ENCODE peak calls at places on chromosomes 4 and X, in five cellular contexts. One of them, this sample, is unnamed.

GRCh38 chr4:147985376-147985775 is 253.5 kb downstream of the ARHGAP10 start:
- DNase-seq in upper lobe of right lung: no peak
- DNase-seq in CD8-positive, alpha-beta T cell: no peak
- DNase-seq in hepatocyte: no peak
- DNase-seq in dorsolateral prefrontal cortex: no peak
- DNase-seq in this sample: no peak

GRCh38 chr4:92215471-92215870 is 88.3 kb upstream of the GRID2 start:
- DNase-seq in upper lobe of right lung: no peak
- DNase-seq in CD8-positive, alpha-beta T cell: no peak
- DNase-seq in hepatocyte: no peak
- DNase-seq in dorsolateral prefrontal cortex: no peak
- DNase-seq in this sample: no peak

GRCh38 chr4:108433832-108434231 is 186.5 kb upstream of the RPL34 start:
- DNase-seq in upper lobe of right lung: no peak
- DNase-seq in CD8-positive, alpha-beta T cell: peak; percentile 44
- DNase-seq in hepatocyte: peak; percentile 26
- DNase-seq in dorsolateral prefrontal cortex: no peak
- DNase-seq in this sample: no peak

GRCh38 chr4:88937081-88937480 is 119.9 kb downstream of the FAM13A start:
- DNase-seq in upper lobe of right lung: no peak
- DNase-seq in CD8-positive, alpha-beta T cell: no peak
- DNase-seq in hepatocyte: no peak
- DNase-seq in dorsolateral prefrontal cortex: no peak
- DNase-seq in this sample: peak; percentile 51

GRCh38 chr4:32030406-32030805 is 1310.2 kb downstream of the PCDH7 start:
- DNase-seq in upper lobe of right lung: no peak
- DNase-seq in CD8-positive, alpha-beta T cell: no peak
- DNase-seq in hepatocyte: no peak
- DNase-seq in dorsolateral prefrontal cortex: no peak
- DNase-seq in this sample: no peak

GRCh38 chrX:126064901-126065541 is 101.1 kb downstream of the DCAF12L2 start:
- DNase-seq in upper lobe of right lung: peak; percentile 26
- DNase-seq in CD8-positive, alpha-beta T cell: peak; percentile 14
- DNase-seq in hepatocyte: no peak
- DNase-seq in dorsolateral prefrontal cortex: no peak
- DNase-seq in this sample: no peak

GRCh38 chrX:768596-768995 is 138.0 kb downstream of the SHOX start:
- DNase-seq in upper lobe of right lung: peak; percentile 18
- DNase-seq in CD8-positive, alpha-beta T cell: no peak
- DNase-seq in hepatocyte: no peak
- DNase-seq in dorsolateral prefrontal cortex: no peak
- DNase-seq in this sample: no peak

GRCh38 chr4:76584235-76585152 is 149.5 kb downstream of the SHROOM3 start:
- DNase-seq in upper lobe of right lung: no peak
- DNase-seq in CD8-positive, alpha-beta T cell: no peak
- DNase-seq in hepatocyte: no peak
- DNase-seq in dorsolateral prefrontal cortex: no peak
- DNase-seq in this sample: no peak

GRCh38 chrX:153032397-153033118 is 23.7 kb upstream of the PNMA3 start:
- DNase-seq in upper lobe of right lung: peak; percentile 88
- DNase-seq in CD8-positive, alpha-beta T cell: peak; percentile 37
- DNase-seq in hepatocyte: peak; percentile 71
- DNase-seq in dorsolateral prefrontal cortex: peak; percentile 69
- DNase-seq in this sample: peak; percentile 51

GRCh38 chrX:148612431-148612830 is 112.0 kb downstream of the AFF2 start:
- DNase-seq in upper lobe of right lung: no peak
- DNase-seq in CD8-positive, alpha-beta T cell: no peak
- DNase-seq in hepatocyte: no peak
- DNase-seq in dorsolateral prefrontal cortex: no peak
- DNase-seq in this sample: no peak

GRCh38 chrX:42290608-42291007 is 367.3 kb upstream of the CASK start:
- DNase-seq in upper lobe of right lung: no peak
- DNase-seq in CD8-positive, alpha-beta T cell: no peak
- DNase-seq in hepatocyte: no peak
- DNase-seq in dorsolateral prefrontal cortex: no peak
- DNase-seq in this sample: peak; percentile 4

GRCh38 chrX:124028177-124028576 is 66.7 kb downstream of the STAG2 start:
- DNase-seq in upper lobe of right lung: no peak
- DNase-seq in CD8-positive, alpha-beta T cell: no peak
- DNase-seq in hepatocyte: no peak
- DNase-seq in dorsolateral prefrontal cortex: no peak
- DNase-seq in this sample: peak; percentile 33

GRCh38 chr4:147590249-147590920 is 26.8 kb upstream of the TMEM184C start:
- DNase-seq in upper lobe of right lung: no peak
- DNase-seq in CD8-positive, alpha-beta T cell: peak; percentile 23
- DNase-seq in hepatocyte: peak; percentile 78
- DNase-seq in dorsolateral prefrontal cortex: peak; percentile 53
- DNase-seq in this sample: peak; percentile 87

GRCh38 chrX:124504106-124504983 is 158.0 kb downstream of the SH2D1A start:
- DNase-seq in upper lobe of right lung: no peak
- DNase-seq in CD8-positive, alpha-beta T cell: no peak
- DNase-seq in hepatocyte: no peak
- DNase-seq in dorsolateral prefrontal cortex: no peak
- DNase-seq in this sample: no peak

GRCh38 chrX:152932144-152932543 is 34.3 kb downstream of the ZNF185 start:
- DNase-seq in upper lobe of right lung: no peak
- DNase-seq in CD8-positive, alpha-beta T cell: no peak
- DNase-seq in hepatocyte: no peak
- DNase-seq in dorsolateral prefrontal cortex: peak; percentile 11
- DNase-seq in this sample: no peak

GRCh38 chr4:159446266-159446976 is 343.5 kb downstream of the RAPGEF2 start:
- DNase-seq in upper lobe of right lung: no peak
- DNase-seq in CD8-positive, alpha-beta T cell: no peak
- DNase-seq in hepatocyte: peak; percentile 86
- DNase-seq in dorsolateral prefrontal cortex: no peak
- DNase-seq in this sample: peak; percentile 85

GRCh38 chr4:113462286-113462685 is 299.3 kb downstream of the CAMK2D start:
- DNase-seq in upper lobe of right lung: no peak
- DNase-seq in CD8-positive, alpha-beta T cell: no peak
- DNase-seq in hepatocyte: no peak
- DNase-seq in dorsolateral prefrontal cortex: no peak
- DNase-seq in this sample: no peak

GRCh38 chrX:125202486-125203378 is 116.9 kb upstream of the TEX13C start:
- DNase-seq in upper lobe of right lung: no peak
- DNase-seq in CD8-positive, alpha-beta T cell: no peak
- DNase-seq in hepatocyte: peak; percentile 5
- DNase-seq in dorsolateral prefrontal cortex: no peak
- DNase-seq in this sample: no peak

GRCh38 chr4:5705672-5706310 is 2.6 kb downstream of the EVC2 start:
- DNase-seq in upper lobe of right lung: no peak
- DNase-seq in CD8-positive, alpha-beta T cell: no peak
- DNase-seq in hepatocyte: no peak
- DNase-seq in dorsolateral prefrontal cortex: no peak
- DNase-seq in this sample: peak; percentile 64

GRCh38 chr4:100075486-100076270 is 114.6 kb downstream of the DDIT4L start:
- DNase-seq in upper lobe of right lung: no peak
- DNase-seq in CD8-positive, alpha-beta T cell: no peak
- DNase-seq in hepatocyte: no peak
- DNase-seq in dorsolateral prefrontal cortex: no peak
- DNase-seq in this sample: no peak

GRCh38 chr4:48431401-48431800 is 51.7 kb upstream of the SLC10A4 start:
- DNase-seq in upper lobe of right lung: no peak
- DNase-seq in CD8-positive, alpha-beta T cell: no peak
- DNase-seq in hepatocyte: no peak
- DNase-seq in dorsolateral prefrontal cortex: no peak
- DNase-seq in this sample: no peak

GRCh38 chr4:95643627-95644026 is 94.9 kb upstream of the UNC5C start:
- DNase-seq in upper lobe of right lung: no peak
- DNase-seq in CD8-positive, alpha-beta T cell: no peak
- DNase-seq in hepatocyte: no peak
- DNase-seq in dorsolateral prefrontal cortex: no peak
- DNase-seq in this sample: no peak

GRCh38 chr4:17812801-17813200 is 2.0 kb downstream of the NCAPG start:
- DNase-seq in upper lobe of right lung: no peak
- DNase-seq in CD8-positive, alpha-beta T cell: no peak
- DNase-seq in hepatocyte: no peak
- DNase-seq in dorsolateral prefrontal cortex: no peak
- DNase-seq in this sample: peak; percentile 23
- H3K4me3 ChIP-seq in upper lobe of right lung: no peak overlapping the region
- H3K4me3 ChIP-seq in CD8-positive, alpha-beta T cell: no peak overlapping the region
- H3K4me3 ChIP-seq in hepatocyte: no peak overlapping the region
- H3K4me3 ChIP-seq in dorsolateral prefrontal cortex: no peak overlapping the region
- H3K4me3 ChIP-seq in this sample: peak overlapping the region; percentile 88

GRCh38 chrX:130086414-130087207 is 23.7 kb downstream of the ELF4 start:
- DNase-seq in upper lobe of right lung: no peak
- DNase-seq in CD8-positive, alpha-beta T cell: peak; percentile 81
- DNase-seq in hepatocyte: no peak
- DNase-seq in dorsolateral prefrontal cortex: no peak
- DNase-seq in this sample: no peak

GRCh38 chrX:130094712-130095111 is 15.6 kb downstream of the ELF4 start:
- DNase-seq in upper lobe of right lung: no peak
- DNase-seq in CD8-positive, alpha-beta T cell: no peak
- DNase-seq in hepatocyte: no peak
- DNase-seq in dorsolateral prefrontal cortex: no peak
- DNase-seq in this sample: no peak

GRCh38 chrX:130093271-130093670 is 17.0 kb downstream of the ELF4 start:
- DNase-seq in upper lobe of right lung: no peak
- DNase-seq in CD8-positive, alpha-beta T cell: no peak
- DNase-seq in hepatocyte: no peak
- DNase-seq in dorsolateral prefrontal cortex: no peak
- DNase-seq in this sample: no peak

GRCh38 chrX:130095249-130095648 is 15.0 kb downstream of the ELF4 start:
- DNase-seq in upper lobe of right lung: no peak
- DNase-seq in CD8-positive, alpha-beta T cell: no peak
- DNase-seq in hepatocyte: no peak
- DNase-seq in dorsolateral prefrontal cortex: no peak
- DNase-seq in this sample: no peak

DNA sequence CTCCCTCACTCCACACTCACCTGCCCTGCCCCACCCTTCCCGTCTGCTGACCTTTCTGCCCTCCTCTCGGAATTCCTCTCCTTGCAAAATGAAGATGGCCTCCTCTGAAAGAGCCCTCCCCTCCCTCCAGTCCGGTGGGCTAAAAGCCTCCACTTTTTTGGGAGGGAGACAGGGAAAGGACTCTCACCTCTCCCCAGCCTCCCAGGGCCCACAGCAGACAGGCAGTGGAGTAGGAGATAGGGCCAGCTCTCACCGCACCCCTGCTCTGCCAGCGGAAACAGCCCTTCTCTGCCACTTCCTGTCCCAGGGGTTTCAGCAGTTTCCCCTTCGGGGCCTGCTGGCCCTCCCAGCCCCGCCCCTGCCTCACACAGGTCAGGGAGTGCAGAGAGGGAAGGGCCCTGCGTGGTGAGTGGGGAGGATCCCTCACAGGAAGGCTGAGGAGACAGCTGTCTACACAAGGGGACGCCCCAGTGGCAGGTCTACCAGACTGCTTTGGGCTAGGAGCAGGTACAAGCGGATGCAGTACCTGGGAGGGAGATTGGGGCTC is 18.2 kb downstream of the ELF4 start:
- DNase-seq in upper lobe of right lung: peak; percentile 80
- DNase-seq in CD8-positive, alpha-beta T cell: peak; percentile 94
- DNase-seq in hepatocyte: peak; percentile 32
- DNase-seq in dorsolateral prefrontal cortex: no peak
- DNase-seq in this sample: no peak
- TF ChIP-seq CTCF in upper lobe of right lung: peak; percentile 7
- TF ChIP-seq CTCF in CD8-positive, alpha-beta T cell: no peak
- TF ChIP-seq CTCF in hepatocyte: no peak
- TF ChIP-seq CTCF in dorsolateral prefrontal cortex: no peak
- TF ChIP-seq CTCF in this sample: no peak

GRCh38 chrX:53049127-53049517 is 533 bp downstream of the GPR173 start:
- DNase-seq in upper lobe of right lung: no peak
- DNase-seq in CD8-positive, alpha-beta T cell: no peak
- DNase-seq in hepatocyte: no peak
- DNase-seq in dorsolateral prefrontal cortex: no peak
- DNase-seq in this sample: no peak

GRCh38 chrX:53045002-53045401 is 3.6 kb upstream of the GPR173 start:
- DNase-seq in upper lobe of right lung: no peak
- DNase-seq in CD8-positive, alpha-beta T cell: no peak
- DNase-seq in hepatocyte: no peak
- DNase-seq in dorsolateral prefrontal cortex: no peak
- DNase-seq in this sample: no peak

GRCh38 chrX:53047228-53047627 is 1.4 kb upstream of the GPR173 start:
- DNase-seq in upper lobe of right lung: no peak
- DNase-seq in CD8-positive, alpha-beta T cell: no peak
- DNase-seq in hepatocyte: no peak
- DNase-seq in dorsolateral prefrontal cortex: no peak
- DNase-seq in this sample: peak; percentile 16

GRCh38 chrX:53050841-53051240 is 2.3 kb downstream of the GPR173 start:
- DNase-seq in upper lobe of right lung: no peak
- DNase-seq in CD8-positive, alpha-beta T cell: no peak
- DNase-seq in hepatocyte: no peak
- DNase-seq in dorsolateral prefrontal cortex: no peak
- DNase-seq in this sample: no peak

GRCh38 chrX:53048169-53049126 is at the start of gene GPR173:
- DNase-seq in upper lobe of right lung: peak; percentile 69
- DNase-seq in CD8-positive, alpha-beta T cell: no peak
- DNase-seq in hepatocyte: peak; percentile 52
- DNase-seq in dorsolateral prefrontal cortex: peak; percentile 61
- DNase-seq in this sample: peak; percentile 65
- H3K4me3 ChIP-seq in upper lobe of right lung: peak within 1 kb of the TSS; percentile 34
- H3K4me3 ChIP-seq in CD8-positive, alpha-beta T cell: no peak within 1 kb of the TSS
- H3K4me3 ChIP-seq in hepatocyte: peak within 1 kb of the TSS; percentile 23
- H3K4me3 ChIP-seq in dorsolateral prefrontal cortex: peak within 1 kb of the TSS; percentile 57
- H3K4me3 ChIP-seq in this sample: peak within 1 kb of the TSS; percentile 65

GRCh38 chr4:3074846-3075651 is 568 bp downstream of the HTT start:
- DNase-seq in upper lobe of right lung: peak; percentile 89
- DNase-seq in CD8-positive, alpha-beta T cell: peak; percentile 45
- DNase-seq in hepatocyte: peak; percentile 89
- DNase-seq in dorsolateral prefrontal cortex: peak; percentile 38
- DNase-seq in this sample: peak; percentile 53

GRCh38 chr4:3073158-3074077 is 920 bp downstream of the HTT-AS start:
- DNase-seq in upper lobe of right lung: no peak
- DNase-seq in CD8-positive, alpha-beta T cell: peak; percentile 27
- DNase-seq in hepatocyte: no peak
- DNase-seq in dorsolateral prefrontal cortex: no peak
- DNase-seq in this sample: no peak

GRCh38 chr4:3075652-3075981 is 1.1 kb downstream of the HTT start:
- DNase-seq in upper lobe of right lung: no peak
- DNase-seq in CD8-positive, alpha-beta T cell: no peak
- DNase-seq in hepatocyte: no peak
- DNase-seq in dorsolateral prefrontal cortex: no peak
- DNase-seq in this sample: no peak

GRCh38 chr4:3071811-3072210 is 2.5 kb downstream of the HTT-AS start:
- DNase-seq in upper lobe of right lung: no peak
- DNase-seq in CD8-positive, alpha-beta T cell: no peak
- DNase-seq in hepatocyte: no peak
- DNase-seq in dorsolateral prefrontal cortex: no peak
- DNase-seq in this sample: no peak

DNA sequence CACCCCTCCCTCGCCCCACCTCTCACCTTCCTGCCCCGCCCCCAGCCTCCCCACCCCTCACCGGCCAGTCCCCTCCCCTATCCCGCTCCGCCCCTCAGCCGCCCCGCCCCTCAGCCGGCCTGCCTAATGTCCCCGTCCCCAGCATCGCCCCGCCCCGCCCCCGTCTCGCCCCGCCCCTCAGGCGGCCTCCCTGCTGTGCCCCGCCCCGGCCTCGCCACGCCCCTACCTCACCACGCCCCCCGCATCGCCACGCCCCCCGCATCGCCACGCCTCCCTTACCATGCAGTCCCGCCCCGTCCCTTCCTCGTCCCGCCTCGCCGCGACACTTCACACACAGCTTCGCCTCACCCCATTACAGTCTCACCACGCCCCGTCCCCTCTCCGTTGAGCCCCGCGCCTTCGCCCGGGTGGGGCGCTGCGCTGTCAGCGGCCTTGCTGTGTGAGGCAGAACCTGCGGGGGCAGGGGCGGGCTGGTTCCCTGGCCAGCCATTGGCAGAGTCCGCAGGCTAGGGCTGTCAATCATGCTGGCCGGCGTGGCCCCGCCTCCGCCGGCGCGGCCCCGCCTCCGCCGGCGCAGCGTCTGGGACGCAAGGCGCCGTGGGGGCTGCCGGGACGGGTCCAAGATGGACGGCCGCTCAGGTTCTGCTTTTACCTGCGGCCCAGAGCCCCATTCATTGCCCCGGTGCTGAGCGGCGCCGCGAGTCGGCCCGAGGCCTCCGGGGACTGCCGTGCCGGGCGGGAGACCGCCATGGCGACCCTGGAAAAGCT is at the start of the genes HTT and HTT-AS:
- DNase-seq in upper lobe of right lung: peak; percentile 99
- DNase-seq in CD8-positive, alpha-beta T cell: peak; percentile 95
- DNase-seq in hepatocyte: peak; percentile 98
- DNase-seq in dorsolateral prefrontal cortex: peak; percentile 97
- DNase-seq in this sample: peak; percentile 95
- TF ChIP-seq CTCF in upper lobe of right lung: peak; percentile 14
- TF ChIP-seq CTCF in CD8-positive, alpha-beta T cell: no peak
- TF ChIP-seq CTCF in hepatocyte: peak; percentile 6
- TF ChIP-seq CTCF in dorsolateral prefrontal cortex: peak; percentile 37
- TF ChIP-seq CTCF in this sample: no peak